ENCODE peak calls at places on chromosomes 5 and 9, in ten cellular contexts. One of them, this sample, is unnamed.

GRCh38 chr9:135300346-135301141 is 179.0 kb upstream of the PPP1R26 start:
- DNase-seq in pancreas: peak; percentile 59
- DNase-seq in mesothelial cell of epicardium: peak; percentile 35
- DNase-seq in mucosa of descending colon: no peak
- DNase-seq in BJ: no peak
- DNase-seq in kidney: peak; percentile 54
- DNase-seq in CD8-positive, alpha-beta T cell: no peak
- DNase-seq in choroid plexus epithelial cell: no peak
- DNase-seq in RWPE1: no peak
- DNase-seq in osteocyte: peak; percentile 82
- DNase-seq in this sample: peak; percentile 63

GRCh38 chr5:168721966-168722365 is 142.8 kb upstream of the PANK3 start:
- DNase-seq in CD8-positive, alpha-beta T cell: no peak
- DNase-seq in kidney: no peak
- DNase-seq in BJ: no peak
- DNase-seq in osteocyte: peak; percentile 42
- DNase-seq in RWPE1: no peak
- DNase-seq in pancreas: no peak
- DNase-seq in mesothelial cell of epicardium: no peak
- DNase-seq in choroid plexus epithelial cell: no peak
- DNase-seq in mucosa of descending colon: no peak
- DNase-seq in this sample: no peak

GRCh38 chr5:55636177-55636576 is 75.9 kb downstream of the SLC38A9 start:
- DNase-seq in pancreas: no peak
- DNase-seq in osteocyte: no peak
- DNase-seq in choroid plexus epithelial cell: no peak
- DNase-seq in CD8-positive, alpha-beta T cell: no peak
- DNase-seq in mucosa of descending colon: no peak
- DNase-seq in BJ: no peak
- DNase-seq in kidney: no peak
- DNase-seq in mesothelial cell of epicardium: no peak
- DNase-seq in RWPE1: no peak
- DNase-seq in this sample: no peak

GRCh38 chr9:70260007-70260443 is 1.2 kb downstream of the SMC5 start:
- DNase-seq in mucosa of descending colon: peak; percentile 60
- DNase-seq in CD8-positive, alpha-beta T cell: no peak
- DNase-seq in BJ: no peak
- DNase-seq in RWPE1: no peak
- DNase-seq in kidney: peak; percentile 59
- DNase-seq in mesothelial cell of epicardium: no peak
- DNase-seq in pancreas: no peak
- DNase-seq in choroid plexus epithelial cell: no peak
- DNase-seq in osteocyte: no peak
- DNase-seq in this sample: no peak

GRCh38 chr5:130337179-130337888 is 433.1 kb downstream of the CHSY3 start:
- DNase-seq in osteocyte: no peak
- DNase-seq in pancreas: no peak
- DNase-seq in RWPE1: peak; percentile 79
- DNase-seq in choroid plexus epithelial cell: peak; percentile 84
- DNase-seq in CD8-positive, alpha-beta T cell: no peak
- DNase-seq in mesothelial cell of epicardium: no peak
- DNase-seq in kidney: no peak
- DNase-seq in BJ: peak; percentile 20
- DNase-seq in mucosa of descending colon: no peak
- DNase-seq in this sample: no peak

GRCh38 chr5:98605010-98605425 is 168.4 kb upstream of the RGMB start:
- DNase-seq in mesothelial cell of epicardium: no peak
- DNase-seq in pancreas: no peak
- DNase-seq in mucosa of descending colon: no peak
- DNase-seq in choroid plexus epithelial cell: peak; percentile 67
- DNase-seq in CD8-positive, alpha-beta T cell: no peak
- DNase-seq in osteocyte: no peak
- DNase-seq in kidney: no peak
- DNase-seq in RWPE1: no peak
- DNase-seq in BJ: no peak
- DNase-seq in this sample: no peak

GRCh38 chr9:126690431-126691051 is 76.8 kb downstream of the LMX1B start:
- DNase-seq in pancreas: peak; percentile 87
- DNase-seq in mucosa of descending colon: no peak
- DNase-seq in CD8-positive, alpha-beta T cell: peak; percentile 31
- DNase-seq in BJ: no peak
- DNase-seq in mesothelial cell of epicardium: peak; percentile 80
- DNase-seq in osteocyte: no peak
- DNase-seq in choroid plexus epithelial cell: peak; percentile 17
- DNase-seq in RWPE1: peak; percentile 72
- DNase-seq in kidney: peak; percentile 76
- DNase-seq in this sample: no peak

GRCh38 chr5:17147225-17148120 is 70.0 kb upstream of the BASP1 start:
- DNase-seq in BJ: no peak
- DNase-seq in osteocyte: no peak
- DNase-seq in mesothelial cell of epicardium: no peak
- DNase-seq in CD8-positive, alpha-beta T cell: no peak
- DNase-seq in pancreas: no peak
- DNase-seq in kidney: no peak
- DNase-seq in RWPE1: no peak
- DNase-seq in mucosa of descending colon: no peak
- DNase-seq in choroid plexus epithelial cell: no peak
- DNase-seq in this sample: no peak

GRCh38 chr5:125564336-125564975 is 818.0 kb upstream of the ZNF608 start:
- DNase-seq in choroid plexus epithelial cell: no peak
- DNase-seq in BJ: no peak
- DNase-seq in mucosa of descending colon: no peak
- DNase-seq in mesothelial cell of epicardium: no peak
- DNase-seq in osteocyte: no peak
- DNase-seq in pancreas: no peak
- DNase-seq in CD8-positive, alpha-beta T cell: no peak
- DNase-seq in RWPE1: no peak
- DNase-seq in kidney: no peak
- DNase-seq in this sample: no peak

GRCh38 chr9:127057970-127058644 is 64.3 kb downstream of the ANGPTL2 start:
- DNase-seq in CD8-positive, alpha-beta T cell: no peak
- DNase-seq in mesothelial cell of epicardium: no peak
- DNase-seq in BJ: no peak
- DNase-seq in pancreas: no peak
- DNase-seq in mucosa of descending colon: no peak
- DNase-seq in osteocyte: peak; percentile 66
- DNase-seq in choroid plexus epithelial cell: peak; percentile 43
- DNase-seq in RWPE1: no peak
- DNase-seq in kidney: no peak
- DNase-seq in this sample: peak; percentile 36

GRCh38 chr5:142637871-142638270 is 48.0 kb downstream of the FGF1 start:
- DNase-seq in kidney: no peak
- DNase-seq in mesothelial cell of epicardium: no peak
- DNase-seq in choroid plexus epithelial cell: no peak
- DNase-seq in mucosa of descending colon: no peak
- DNase-seq in BJ: no peak
- DNase-seq in CD8-positive, alpha-beta T cell: no peak
- DNase-seq in pancreas: no peak
- DNase-seq in osteocyte: no peak
- DNase-seq in RWPE1: no peak
- DNase-seq in this sample: no peak

GRCh38 chr9:77128125-77128789 is 49.1 kb upstream of the VPS13A start:
- DNase-seq in RWPE1: no peak
- DNase-seq in kidney: no peak
- DNase-seq in mucosa of descending colon: no peak
- DNase-seq in BJ: no peak
- DNase-seq in osteocyte: no peak
- DNase-seq in CD8-positive, alpha-beta T cell: no peak
- DNase-seq in mesothelial cell of epicardium: no peak
- DNase-seq in pancreas: no peak
- DNase-seq in choroid plexus epithelial cell: no peak
- DNase-seq in this sample: no peak

GRCh38 chr5:168128556-168128955 is 162.9 kb upstream of the WWC1 start:
- DNase-seq in BJ: no peak
- DNase-seq in pancreas: no peak
- DNase-seq in kidney: no peak
- DNase-seq in choroid plexus epithelial cell: no peak
- DNase-seq in mucosa of descending colon: no peak
- DNase-seq in RWPE1: no peak
- DNase-seq in CD8-positive, alpha-beta T cell: no peak
- DNase-seq in osteocyte: no peak
- DNase-seq in mesothelial cell of epicardium: no peak
- DNase-seq in this sample: no peak

GRCh38 chr9:16475257-16475656 is 395.2 kb downstream of the BNC2 start:
- DNase-seq in mucosa of descending colon: no peak
- DNase-seq in BJ: no peak
- DNase-seq in pancreas: no peak
- DNase-seq in osteocyte: no peak
- DNase-seq in mesothelial cell of epicardium: no peak
- DNase-seq in RWPE1: no peak
- DNase-seq in CD8-positive, alpha-beta T cell: no peak
- DNase-seq in choroid plexus epithelial cell: no peak
- DNase-seq in kidney: no peak
- DNase-seq in this sample: no peak

GRCh38 chr5:177578331-177578730 is 13.7 kb upstream of the TMED9 start:
- DNase-seq in pancreas: no peak
- DNase-seq in choroid plexus epithelial cell: no peak
- DNase-seq in BJ: no peak
- DNase-seq in kidney: no peak
- DNase-seq in RWPE1: no peak
- DNase-seq in osteocyte: no peak
- DNase-seq in mucosa of descending colon: no peak
- DNase-seq in CD8-positive, alpha-beta T cell: no peak
- DNase-seq in mesothelial cell of epicardium: no peak
- DNase-seq in this sample: no peak

GRCh38 chr5:177575488-177575887 is 16.5 kb upstream of the TMED9 start:
- DNase-seq in choroid plexus epithelial cell: no peak
- DNase-seq in mucosa of descending colon: no peak
- DNase-seq in RWPE1: no peak
- DNase-seq in mesothelial cell of epicardium: no peak
- DNase-seq in pancreas: no peak
- DNase-seq in CD8-positive, alpha-beta T cell: no peak
- DNase-seq in BJ: no peak
- DNase-seq in kidney: no peak
- DNase-seq in osteocyte: no peak
- DNase-seq in this sample: no peak

DNA sequence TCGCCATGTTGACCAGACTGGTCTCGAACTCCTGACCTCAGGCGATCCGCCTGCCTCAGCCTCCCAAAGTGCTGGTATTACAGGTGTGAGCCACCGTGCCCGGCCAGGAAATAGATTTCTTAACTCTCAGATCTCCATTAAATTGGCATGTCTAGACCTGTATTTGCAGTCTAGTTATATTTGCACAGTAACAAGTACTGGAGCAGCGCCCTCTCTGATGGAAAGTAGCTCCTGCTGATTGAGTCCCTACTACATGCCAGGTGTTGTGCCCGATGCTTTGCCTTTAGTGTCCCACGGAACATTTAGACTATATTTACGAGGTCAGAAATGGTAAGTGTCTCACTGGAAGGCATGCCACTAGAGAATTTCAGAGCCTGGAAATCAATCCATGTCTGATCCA is 15.8 kb upstream of the TMED9 start:
- DNase-seq in kidney: no peak
- DNase-seq in mesothelial cell of epicardium: no peak
- DNase-seq in pancreas: no peak
- DNase-seq in RWPE1: no peak
- DNase-seq in mucosa of descending colon: no peak
- DNase-seq in choroid plexus epithelial cell: no peak
- DNase-seq in osteocyte: no peak
- DNase-seq in CD8-positive, alpha-beta T cell: no peak
- DNase-seq in BJ: no peak
- DNase-seq in this sample: no peak
- TF ChIP-seq CTCF in kidney: no peak
- TF ChIP-seq CTCF in mesothelial cell of epicardium: no peak
- TF ChIP-seq CTCF in pancreas: no peak
- TF ChIP-seq CTCF in RWPE1: no peak
- TF ChIP-seq CTCF in mucosa of descending colon: no peak
- TF ChIP-seq CTCF in choroid plexus epithelial cell: no peak
- TF ChIP-seq CTCF in osteocyte: no peak
- TF ChIP-seq CTCF in CD8-positive, alpha-beta T cell: no peak
- TF ChIP-seq CTCF in BJ: no peak
- TF ChIP-seq CTCF in this sample: no peak

GRCh38 chr5:53095931-53096525 is 13.5 kb downstream of the MOCS2 start:
- DNase-seq in kidney: no peak
- DNase-seq in CD8-positive, alpha-beta T cell: peak; percentile 43
- DNase-seq in RWPE1: peak; percentile 65
- DNase-seq in mucosa of descending colon: no peak
- DNase-seq in BJ: no peak
- DNase-seq in mesothelial cell of epicardium: peak; percentile 72
- DNase-seq in pancreas: no peak
- DNase-seq in choroid plexus epithelial cell: peak; percentile 87
- DNase-seq in osteocyte: no peak
- DNase-seq in this sample: no peak
- TF ChIP-seq CTCF in kidney: peak; percentile 91
- TF ChIP-seq CTCF in CD8-positive, alpha-beta T cell: peak; percentile 81
- TF ChIP-seq CTCF in RWPE1: peak; percentile 94
- TF ChIP-seq CTCF in mucosa of descending colon: peak; percentile 71
- TF ChIP-seq CTCF in BJ: peak; percentile 79
- TF ChIP-seq CTCF in mesothelial cell of epicardium: peak; percentile 92
- TF ChIP-seq CTCF in pancreas: peak; percentile 84
- TF ChIP-seq CTCF in choroid plexus epithelial cell: peak; percentile 83
- TF ChIP-seq CTCF in osteocyte: peak; percentile 86
- TF ChIP-seq CTCF in this sample: peak; percentile 94

DNA sequence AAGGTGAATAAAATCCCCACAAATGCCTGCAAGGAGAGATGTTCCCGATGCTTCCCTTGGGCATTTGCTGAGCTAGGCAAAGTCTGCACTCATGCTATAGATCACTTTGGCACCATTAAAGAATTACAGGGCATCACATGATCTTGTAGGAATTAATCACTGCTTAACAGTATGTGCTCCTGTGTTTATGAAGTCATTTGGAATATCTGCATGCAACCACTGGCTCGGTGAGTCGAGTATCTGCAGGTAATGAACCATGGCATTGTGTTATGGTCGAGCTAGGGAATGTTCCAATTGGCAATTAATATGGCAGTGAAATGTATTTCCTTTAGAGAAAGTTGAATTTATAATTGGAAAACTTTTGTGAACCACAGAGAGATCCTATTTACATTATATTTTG is 615.1 kb downstream of the TLE1 start:
- DNase-seq in kidney: no peak
- DNase-seq in pancreas: no peak
- DNase-seq in mesothelial cell of epicardium: no peak
- DNase-seq in osteocyte: no peak
- DNase-seq in choroid plexus epithelial cell: no peak
- DNase-seq in BJ: no peak
- DNase-seq in RWPE1: no peak
- DNase-seq in mucosa of descending colon: no peak
- DNase-seq in CD8-positive, alpha-beta T cell: no peak
- DNase-seq in this sample: no peak
- TF ChIP-seq CTCF in kidney: no peak
- TF ChIP-seq CTCF in pancreas: no peak
- TF ChIP-seq CTCF in mesothelial cell of epicardium: no peak
- TF ChIP-seq CTCF in osteocyte: no peak
- TF ChIP-seq CTCF in choroid plexus epithelial cell: no peak
- TF ChIP-seq CTCF in BJ: no peak
- TF ChIP-seq CTCF in RWPE1: no peak
- TF ChIP-seq CTCF in mucosa of descending colon: no peak
- TF ChIP-seq CTCF in CD8-positive, alpha-beta T cell: no peak
- TF ChIP-seq CTCF in this sample: no peak

DNA sequence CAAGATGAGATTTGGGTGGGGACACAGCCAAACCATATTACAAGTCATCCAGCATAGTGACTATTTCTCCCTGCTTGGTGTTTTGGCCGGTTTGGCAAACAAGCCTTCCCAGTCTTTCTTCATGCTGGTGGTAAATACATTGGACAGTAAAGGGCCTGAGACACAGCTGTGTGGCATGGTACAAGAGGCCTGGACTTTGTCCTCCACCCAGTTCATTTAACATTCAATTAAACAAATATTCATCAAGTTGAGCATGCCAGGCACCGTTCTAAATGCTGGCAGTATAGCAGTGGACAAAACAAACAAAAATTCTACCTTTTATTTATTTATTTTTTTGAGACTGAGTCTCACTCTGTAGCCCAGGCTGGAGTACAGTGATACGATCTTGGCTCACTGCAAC is 62.7 kb upstream of the SLC28A3 start:
- DNase-seq in BJ: no peak
- DNase-seq in mesothelial cell of epicardium: no peak
- DNase-seq in mucosa of descending colon: no peak
- DNase-seq in kidney: no peak
- DNase-seq in RWPE1: no peak
- DNase-seq in osteocyte: no peak
- DNase-seq in pancreas: no peak
- DNase-seq in choroid plexus epithelial cell: no peak
- DNase-seq in CD8-positive, alpha-beta T cell: no peak
- DNase-seq in this sample: no peak
- TF ChIP-seq CTCF in BJ: no peak
- TF ChIP-seq CTCF in mesothelial cell of epicardium: no peak
- TF ChIP-seq CTCF in mucosa of descending colon: no peak
- TF ChIP-seq CTCF in kidney: no peak
- TF ChIP-seq CTCF in RWPE1: no peak
- TF ChIP-seq CTCF in osteocyte: no peak
- TF ChIP-seq CTCF in pancreas: no peak
- TF ChIP-seq CTCF in choroid plexus epithelial cell: no peak
- TF ChIP-seq CTCF in CD8-positive, alpha-beta T cell: no peak
- TF ChIP-seq CTCF in this sample: no peak